ENCODE peak calls at places on chromosomes 13 and 19, in seven cellular contexts. P is hepatocyte, J is GM23338, K is OCI-LY7, X is SK-N-SH, F is PC-3, M is HCT116. H is an unnamed sample. For H3K9me2, the result is how much of the 10 kb centered on the place peaks cover.

GRCh38 chr19:55590621-55591020 is 8.7 kb downstream of the FIZ1 start:
- DNase-seq in J (peak), F (peak), K (peak), X (no peak), M (peak), P (no peak), H (no peak)

GRCh38 chr13:67351915-67352314 is 121.8 kb upstream of the PCDH9 start:
- DNase-seq in F (no peak), M (no peak), X (no peak), K (no peak), J (no peak), P (no peak), H (no peak)

GRCh38 chr19:19040417-19040816 is 7.0 kb downstream of the ARMC6 start:
- DNase-seq in K (no peak), J (no peak), X (no peak), M (no peak), P (peak), F (peak), H (no peak)

GRCh38 chr19:18790566-18791314 is at the start of gene COMP:
- DNase-seq in P (no peak), M (no peak), F (no peak), J (peak), K (no peak), X (no peak), H (no peak)

GRCh38 chr19:48645652-48646191 is at the start of gene CA11:
- DNase-seq in F (peak), J (peak), X (no peak), K (no peak), P (peak), M (no peak), H (no peak)

GRCh38 chr13:24128962-24129361 is 31.6 kb upstream of the SPATA13 start:
- DNase-seq in P (no peak), K (no peak), X (no peak), J (no peak), M (no peak), F (no peak), H (no peak)

GRCh38 chr13:103272770-103273169 is 206.6 kb upstream of the SLC10A2 start:
- DNase-seq in M (no peak), P (no peak), F (peak), K (no peak), J (no peak), X (no peak), H (no peak)

GRCh38 chr13:33272531-33273124 is 12.9 kb downstream of the STARD13 start:
- DNase-seq in J (no peak), M (no peak), F (peak), X (no peak), P (peak), K (no peak), H (no peak)

GRCh38 chr13:112740502-112741131 is 50.8 kb downstream of the ATP11A start:
- DNase-seq in J (no peak), X (no peak), P (peak), F (no peak), K (no peak), M (no peak), H (no peak)

GRCh38 chr13:43551897-43552456 is 234.8 kb downstream of the ENOX1 start:
- DNase-seq in X (no peak), J (no peak), K (no peak), M (no peak), P (no peak), F (no peak), H (no peak)

GRCh38 chr13:46354143-46355087 is 32.6 kb downstream of the RUBCNL start:
- DNase-seq in M (peak), K (no peak), F (peak), X (no peak), J (no peak), P (no peak), H (no peak)

GRCh38 chr13:21466527-21466926 is 7.4 kb upstream of the ZDHHC20 start:
- DNase-seq in P (peak), M (no peak), J (no peak), K (no peak), X (no peak), F (no peak), H (no peak)

GRCh38 chr13:112055032-112055416 is 11.9 kb upstream of the SOX1 start:
- DNase-seq in K (no peak), F (no peak), P (no peak), J (no peak), M (no peak), X (no peak), H (no peak)

GRCh38 chr13:71730267-71730666 is 136.7 kb downstream of the DACH1 start:
- DNase-seq in F (peak), X (no peak), K (no peak), M (no peak), J (no peak), P (no peak), H (no peak)

GRCh38 chr19:8580710-8581281 is 3.6 kb upstream of the MYO1F start:
- DNase-seq in P (peak), J (peak), M (peak), F (peak), X (peak), K (peak), H (peak)

GRCh38 chr13:40430234-40430633 is 236.2 kb downstream of the FOXO1 start:
- DNase-seq in M (no peak), K (no peak), X (peak), J (no peak), F (no peak), P (peak), H (no peak)

GRCh38 chr13:20195846-20196245 is 3.1 kb upstream of the GJB2 start:
- DNase-seq in M (no peak), J (no peak), P (no peak), F (peak), K (no peak), X (no peak), H (no peak)

GRCh38 chr13:45786293-45786920 is 65.1 kb downstream of the SIAH3 start:
- DNase-seq in F (no peak), X (peak), J (no peak), M (no peak), P (no peak), K (no peak), H (no peak)

GRCh38 chr19:49335071-49335783 is at the start of gene CD37:
- DNase-seq in M (no peak), F (no peak), X (no peak), J (no peak), P (no peak), K (peak), H (no peak)

GRCh38 chr19:43883864-43884263 is 51.2 kb downstream of the ZNF45 start:
- DNase-seq in M (no peak), J (no peak), K (no peak), F (no peak), P (no peak), X (no peak), H (no peak)

GRCh38 chr13:33590936-33591335 is 227.0 kb upstream of the RFC3 start:
- DNase-seq in K (no peak), X (no peak), P (no peak), M (no peak), J (no peak), F (no peak), H (no peak)

GRCh38 chr13:63680704-63681103 is 2265.1 kb upstream of the PCDH20 start:
- DNase-seq in F (no peak), K (no peak), P (no peak), J (peak), X (no peak), M (no peak), H (no peak)

GRCh38 chr13:67803118-67803517 is 573.0 kb upstream of the PCDH9 start:
- DNase-seq in K (no peak), J (no peak), X (no peak), M (no peak), P (peak), F (no peak), H (no peak)

GRCh38 chr13:27151798-27152599 is 19.6 kb downstream of the USP12 start:
- DNase-seq in M (no peak), J (no peak), F (peak), X (no peak), K (no peak), P (peak), H (no peak)

GRCh38 chr13:34570954-34571353 is 371.1 kb upstream of the NBEA start:
- DNase-seq in J (no peak), K (no peak), P (no peak), M (no peak), X (no peak), F (no peak), H (no peak)

GRCh38 chr13:24685314-24685713 is 5.1 kb downstream of the ATP12A start:
- DNase-seq in F (no peak), K (no peak), M (no peak), J (no peak), X (no peak), P (no peak), H (no peak)

GRCh38 chr13:62924395-62924794 is 1508.7 kb upstream of the PCDH20 start:
- DNase-seq in X (peak), K (no peak), F (no peak), J (no peak), P (no peak), M (no peak), H (no peak)

GRCh38 chr19:16660763-16661479 is at the start of gene TMEM38A:
- DNase-seq in P (peak), K (peak), M (no peak), X (peak), J (peak), F (peak), H (peak)

GRCh38 chr13:99374994-99375805 is 68.0 kb upstream of the GPR183 start:
- DNase-seq in X (no peak), K (peak), P (no peak), F (no peak), M (no peak), J (no peak), H (no peak)

GRCh38 chr13:37788346-37788745 is 81.2 kb downstream of the TRPC4 start:
- DNase-seq in K (no peak), X (no peak), P (no peak), J (no peak), M (no peak), F (no peak), H (no peak)

GRCh38 chr13:100809856-100810255 is 135.3 kb upstream of the TMTC4 start:
- DNase-seq in K (no peak), F (no peak), M (no peak), J (no peak), P (no peak), X (no peak), H (no peak)

GRCh38 chr19:45569619-45570421 is 14.8 kb downstream of the OPA3 start:
- DNase-seq in X (peak), M (peak), F (peak), J (peak), K (peak), P (peak), H (peak)

GRCh38 chr13:66657165-66657895 is 572.8 kb downstream of the PCDH9 start:
- DNase-seq in J (peak), K (no peak), X (peak), M (peak), P (peak), F (peak), H (no peak)

GRCh38 chr19:29761575-29762225 is 46.6 kb upstream of the C19orf12 start:
- DNase-seq in F (no peak), M (no peak), X (no peak), P (no peak), K (no peak), J (no peak), H (no peak)

GRCh38 chr19:19452241-19453128 is 47.0 kb downstream of the GATAD2A start:
- DNase-seq in P (no peak), K (no peak), X (no peak), F (no peak), J (no peak), M (no peak), H (no peak)

GRCh38 chr19:35154535-35155406 is at the start of gene FXYD5:
- DNase-seq in K (peak), F (peak), M (no peak), X (peak), P (peak), J (peak), H (peak)

DNA sequence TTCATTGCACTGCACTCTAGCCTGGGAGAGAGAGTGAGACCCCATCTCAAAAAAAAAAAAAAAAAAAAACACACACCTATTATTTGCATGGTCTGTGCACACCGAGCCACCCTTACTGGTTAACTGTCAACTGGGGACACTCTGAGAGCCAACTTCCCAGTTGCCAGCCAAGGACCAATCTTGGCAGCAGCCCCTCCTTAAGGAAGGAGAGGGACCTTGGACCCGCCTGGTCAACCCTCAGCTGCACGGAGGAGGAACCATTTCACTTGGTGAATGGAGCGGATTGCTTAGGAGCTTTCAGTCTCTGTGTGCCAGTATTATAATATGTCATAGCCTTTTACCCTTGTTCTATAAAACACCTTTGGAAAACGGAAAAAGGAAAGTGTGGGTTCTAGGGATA is 24.9 kb downstream of the MICOS13 start:
- DNase-seq in P (no peak), K (no peak), X (no peak), M (no peak), F (no peak), J (no peak), H (no peak)
- TF ChIP-seq EZH2phosphoT487 in P (no peak), K (no peak), X (no peak), M (no peak), F (no peak), J (no peak), H (no peak)

DNA sequence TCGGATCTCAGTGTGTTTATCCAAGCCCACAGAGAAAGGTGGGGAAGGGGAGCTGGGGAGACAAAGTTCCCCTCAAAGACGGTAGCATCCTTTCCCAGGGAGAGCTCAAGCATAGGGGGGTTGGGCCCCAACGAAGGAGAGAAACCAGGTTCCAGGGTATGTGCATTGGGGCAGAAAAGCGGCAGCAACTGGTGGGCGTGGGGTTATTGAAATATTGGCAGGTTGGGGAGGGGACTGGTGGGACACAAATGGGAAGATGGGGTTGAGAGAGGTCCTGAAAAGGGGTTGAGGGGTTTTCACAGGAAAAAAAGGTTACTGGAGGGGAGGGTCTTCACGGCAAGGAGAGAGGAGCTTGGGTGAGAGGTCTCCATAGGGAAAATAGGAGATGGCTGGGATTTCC is 1.0 kb downstream of the ASF1B start:
- DNase-seq in J (no peak), K (no peak), X (no peak), P (no peak), M (no peak), F (no peak), H (no peak)
- H3K9me2 ChIP-seq in J (under half), K (under half), X (under half), P (under half), M (under half), F (under half), H (under half)

GRCh38 chr19:54173951-54174817 is 1.2 kb upstream of the TMC4 start:
- DNase-seq in F (peak), J (peak), M (no peak), X (peak), P (no peak), K (no peak), H (no peak)

GRCh38 chr19:54172413-54172763 is 572 bp downstream of the TMC4 start:
- DNase-seq in J (no peak), M (no peak), F (peak), K (no peak), X (no peak), P (peak), H (no peak)

GRCh38 chr19:54168174-54168917 is 4.6 kb downstream of the TMC4 start:
- DNase-seq in P (peak), F (peak), X (peak), K (peak), J (peak), M (peak), H (peak)

GRCh38 chr19:54169149-54169731 is 3.7 kb downstream of the TMC4 start:
- DNase-seq in J (peak), P (no peak), K (no peak), X (no peak), F (no peak), M (no peak), H (no peak)

DNA sequence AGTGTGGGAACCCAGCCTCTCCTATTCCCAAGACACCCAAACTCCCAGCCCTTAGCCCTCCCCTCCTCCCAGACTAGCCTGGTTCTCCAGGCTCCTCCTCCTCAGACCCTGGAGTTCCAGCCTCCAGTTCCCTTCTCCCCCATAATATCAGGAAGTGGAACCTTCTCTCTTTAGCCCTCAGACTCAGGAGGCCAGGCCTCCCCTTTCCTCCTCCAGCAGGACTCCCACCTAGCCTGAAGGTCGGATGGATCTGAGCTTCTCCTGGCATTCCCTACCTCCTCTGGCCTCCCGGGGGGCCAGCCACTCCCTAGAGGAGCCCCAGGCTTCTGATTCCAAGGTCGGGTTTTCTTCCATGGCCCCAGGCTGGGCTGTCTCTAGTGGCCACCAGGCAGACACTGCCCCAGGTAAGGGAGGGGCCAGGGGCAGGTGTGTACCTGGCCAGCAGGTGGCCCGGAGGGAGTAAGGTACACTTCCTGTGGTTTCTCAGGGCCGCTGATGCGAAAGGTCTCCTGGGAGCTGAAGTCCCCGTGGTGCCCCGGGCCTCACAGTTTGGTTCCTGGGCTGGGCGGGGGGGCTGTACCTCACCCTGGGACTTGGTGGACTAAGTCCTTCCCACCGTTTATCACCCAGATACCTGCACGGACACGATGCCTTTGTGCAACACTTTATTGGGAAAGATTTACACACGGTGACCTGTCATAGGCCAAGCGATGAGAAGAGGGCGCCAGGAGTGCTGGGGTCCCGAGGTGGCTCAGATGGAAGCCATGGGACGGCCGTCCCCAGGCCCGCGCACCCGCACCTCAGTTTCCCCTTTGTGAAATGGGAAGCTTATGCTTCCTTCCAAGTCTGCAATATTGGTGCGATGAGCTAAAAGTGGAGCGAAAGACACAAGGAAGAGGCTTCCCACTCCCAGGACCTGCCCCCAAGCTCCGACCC is at the start of gene TMC4:
- DNase-seq in X (no peak), M (peak), K (peak), J (peak), P (peak), F (peak), H (peak)
- TF ChIP-seq CTCF in X (no peak), M (peak), K (peak), J (peak), P (peak), F (peak), H (peak)

DNA sequence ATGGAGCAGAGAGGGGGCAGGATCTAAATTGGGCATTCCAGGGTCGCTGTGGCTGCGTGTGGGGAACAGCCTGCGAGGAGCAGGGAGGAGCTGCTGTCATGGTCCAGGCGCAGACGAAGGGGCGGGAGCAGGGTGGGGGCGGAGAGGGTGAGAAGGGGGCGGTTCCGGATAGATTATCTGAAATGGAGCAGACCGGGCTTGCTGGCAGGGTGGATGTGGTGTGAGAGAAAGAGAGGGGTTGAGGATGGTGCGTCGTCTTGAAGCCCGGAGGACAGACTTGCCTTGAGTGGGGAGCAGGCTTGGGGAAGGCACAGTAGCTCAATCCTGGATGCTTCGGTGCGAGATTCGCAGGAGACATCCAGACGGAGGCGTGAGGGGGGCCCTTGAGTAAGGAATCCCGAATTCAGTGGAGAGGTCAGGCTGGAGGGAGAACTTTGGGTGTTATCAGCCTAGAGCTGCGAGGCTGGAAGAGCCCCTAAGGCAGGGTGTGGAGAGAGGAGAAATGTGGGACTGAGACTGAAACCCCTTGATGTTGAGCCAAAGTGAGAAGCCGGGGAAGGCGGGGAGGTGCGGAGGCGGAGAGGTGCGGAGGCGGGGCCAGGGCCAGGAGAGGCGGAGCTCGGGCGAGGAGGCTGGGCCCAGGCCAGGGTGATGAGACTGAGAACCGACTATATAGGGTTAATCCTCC is 40.7 kb downstream of the DPF1 start:
- DNase-seq in K (no peak), J (peak), P (no peak), M (no peak), X (no peak), F (no peak), H (no peak)
- TF ChIP-seq EZH2phosphoT487 in K (no peak), J (no peak), P (no peak), M (no peak), X (no peak), F (no peak), H (no peak)

GRCh38 chr19:2399582-2399981 is 27.8 kb downstream of the TIMM13 start:
- DNase-seq in M (no peak), P (no peak), J (no peak), X (no peak), F (no peak), K (no peak), H (no peak)
- H3K9me2 ChIP-seq in M (under half), P (under half), J (under half), X (under half), F (under half), K (under half), H (under half)

GRCh38 chr19:3465552-3465951 is 14.8 kb downstream of the SMIM24 start:
- DNase-seq in P (no peak), M (no peak), K (no peak), X (no peak), J (peak), F (no peak), H (no peak)
- TF ChIP-seq CTCF in P (no peak), M (no peak), K (no peak), X (no peak), J (peak), F (no peak), H (no peak)

GRCh38 chr19:11479470-11480080 is 1.3 kb downstream of the ELAVL3 start:
- DNase-seq in X (peak), K (no peak), P (peak), J (peak), F (no peak), M (no peak), H (no peak)
- TF ChIP-seq EZH2phosphoT487 in X (no peak), K (no peak), P (peak), J (no peak), F (no peak), M (no peak), H (no peak)

GRCh38 chr13:94557836-94558235 is 38.1 kb downstream of the TGDS start:
- DNase-seq in X (no peak), K (no peak), M (no peak), F (no peak), P (no peak), J (no peak), H (no peak)
- H3K9me2 ChIP-seq in X (under half), K (under half), M (under half), F (under half), P (under half), J (under half), H (under half)